ENCODE peak calls at places on chromosomes 6 and 20, in four cellular contexts. S, A, R and Q are unnamed samples.

GRCh38 chr6:170152989-170153388 is 137.9 kb downstream of the DLL1 start:
- DNase-seq in S (no peak), A (no peak), R (no peak), Q (peak)

GRCh38 chr6:130063806-130064205 is 45.4 kb downstream of the L3MBTL3 start:
- DNase-seq in S (no peak), A (no peak), R (no peak), Q (no peak)

GRCh38 chr6:161829186-161829794 is 555.4 kb upstream of the AGPAT4 start:
- DNase-seq in S (no peak), A (no peak), R (peak), Q (no peak)

GRCh38 chr6:144314003-144314485 is 28.9 kb downstream of the UTRN start:
- DNase-seq in S (no peak), A (peak), R (no peak), Q (no peak)

GRCh38 chr6:22828179-22829062 is 259.1 kb downstream of the HDGFL1 start:
- DNase-seq in S (peak), A (peak), R (no peak), Q (peak)

GRCh38 chr20:21719592-21720214 is 14.2 kb downstream of the PAX1 start:
- DNase-seq in S (peak), A (peak), R (peak), Q (peak)

GRCh38 chr20:35739294-35740163 is 2.5 kb downstream of the RBM39 start:
- DNase-seq in S (no peak), A (peak), R (no peak), Q (no peak)

GRCh38 chr20:46946181-46946624 is 51.6 kb downstream of the EYA2 start:
- DNase-seq in S (no peak), A (no peak), R (no peak), Q (no peak)

GRCh38 chr6:140774080-140774505 is 1358.6 kb upstream of the GJE1 start:
- DNase-seq in S (peak), A (peak), R (no peak), Q (peak)

GRCh38 chr20:51387125-51387865 is 155.2 kb downstream of the NFATC2 start:
- DNase-seq in S (no peak), A (no peak), R (no peak), Q (no peak)

GRCh38 chr6:56749632-56750151 is 107.0 kb upstream of the DST start:
- DNase-seq in S (peak), A (no peak), R (no peak), Q (peak)

GRCh38 chr20:32482251-32483220 is 102.6 kb downstream of the NOL4L start:
- DNase-seq in S (no peak), A (no peak), R (no peak), Q (no peak)

GRCh38 chr6:25202505-25202904 is 76.7 kb upstream of the CARMIL1 start:
- DNase-seq in S (no peak), A (peak), R (no peak), Q (no peak)

GRCh38 chr6:14210077-14210476 is 92.5 kb downstream of the CD83 start:
- DNase-seq in S (no peak), A (no peak), R (no peak), Q (no peak)